ENCODE peak calls at places on chromosomes 1 and 21, in seven cellular contexts. T is K562, J is HepG2, L is GM12891, P is SK-N-SH, O is GM12878, K is H1. S is an unnamed sample.
A peak's percentile ranks its signal among the peaks of the same experiment; 100 is the strongest.

GRCh38 chr1:66336641-66336991 is 197.3 kb upstream of the SGIP1 start:
- DNase-seq in T (no peak), J (no peak), L (no peak), P (no peak), O (no peak), K (no peak), S (no peak)

GRCh38 chr1:156591181-156591431 is 470 bp upstream of the NAXE start:
- DNase-seq in T (no peak), J (no peak), L (no peak), P (no peak), O (no peak), K (no peak), S (no peak)

GRCh38 chr1:40868051-40868723 is 6.0 kb upstream of the CITED4 start:
- DNase-seq in T (no peak), J (peak; percentile 87), L (no peak), P (no peak), O (no peak), K (no peak), S (no peak)

GRCh38 chr1:28579374-28579773 is 12.7 kb upstream of the RAB42 start:
- DNase-seq in T (no peak), J (no peak), L (no peak), P (no peak), O (no peak), K (no peak), S (no peak)

GRCh38 chr1:226737819-226738420 is 1.2 kb downstream of the ITPKB start:
- DNase-seq in T (no peak), J (no peak), L (no peak), P (peak; percentile 71), O (no peak), K (no peak), S (no peak)

GRCh38 chr1:71037066-71037465 is 10.6 kb downstream of the PTGER3 start:
- DNase-seq in T (no peak), J (no peak), L (no peak), P (no peak), O (no peak), K (no peak), S (no peak)

GRCh38 chr1:117284408-117285215 is 73.9 kb upstream of the VTCN1 start:
- DNase-seq in T (peak; percentile 53), J (peak; percentile 52), L (no peak), P (peak; percentile 62), O (no peak), K (no peak), S (no peak)

GRCh38 chr1:151416231-151416630 is 16.9 kb downstream of the PSMB4 start:
- DNase-seq in T (no peak), J (no peak), L (no peak), P (no peak), O (no peak), K (no peak), S (no peak)

GRCh38 chr1:78088015-78088414 is 42.2 kb downstream of the GIPC2 start:
- DNase-seq in T (no peak), J (no peak), L (no peak), P (no peak), O (peak; percentile 31), K (no peak), S (no peak)

GRCh38 chr1:206005234-206005633 is 2.0 kb upstream of the RAB7B start:
- DNase-seq in T (no peak), J (no peak), L (no peak), P (no peak), O (no peak), K (no peak), S (no peak)

GRCh38 chr1:208654241-208654640 is 410.1 kb upstream of the PLXNA2 start:
- DNase-seq in T (peak; percentile 44), J (peak; percentile 12), L (no peak), P (peak; percentile 24), O (no peak), K (no peak), S (no peak)

GRCh38 chr21:26207021-26207420 is 36.5 kb upstream of the APP start:
- DNase-seq in T (no peak), J (no peak), L (no peak), P (no peak), O (no peak), K (no peak), S (no peak)

GRCh38 chr21:28298251-28298672 is 694.4 kb downstream of the LTN1 start:
- DNase-seq in T (no peak), J (no peak), L (no peak), P (no peak), O (no peak), K (no peak), S (no peak)

DNA sequence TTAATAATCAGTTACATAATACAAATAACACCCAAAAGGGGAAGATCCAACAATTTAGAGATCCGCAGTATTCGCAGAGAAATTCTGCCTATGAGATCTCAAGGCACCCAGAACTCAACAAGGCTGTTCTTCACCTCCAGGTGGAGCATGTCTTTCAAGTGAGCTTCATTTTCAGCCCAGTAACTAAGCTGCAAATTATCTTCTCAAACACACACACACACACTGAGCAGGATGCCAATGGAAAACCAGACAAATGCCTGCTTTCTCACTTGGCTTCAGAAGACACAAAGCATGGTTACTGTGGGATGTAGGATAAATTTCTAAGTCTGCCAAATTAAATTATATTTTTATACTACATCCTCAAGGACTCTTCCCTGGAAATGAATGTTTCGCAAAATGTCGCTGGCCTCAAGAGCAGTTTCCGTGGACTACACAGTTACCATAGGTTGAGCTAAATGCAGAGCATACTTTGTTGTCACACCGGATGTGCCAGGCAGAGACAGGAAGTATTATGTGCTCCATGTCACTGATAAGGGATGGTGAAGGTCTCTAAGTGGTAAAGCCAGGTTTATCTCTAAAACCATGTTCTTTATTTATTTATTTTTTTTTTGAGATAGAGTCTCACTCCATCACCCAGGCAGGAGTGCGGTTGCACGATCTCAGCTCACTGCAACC is 30.3 kb downstream of the UBR4 start:
- DNase-seq in T (peak; percentile 56), J (peak; percentile 33), L (peak; percentile 3), P (peak; percentile 30), O (no peak), K (no peak), S (no peak)
- TF ChIP-seq TAF1 in T (no peak), J (no peak), L (no peak), P (no peak), O (no peak), K (no peak), S (no peak)

DNA sequence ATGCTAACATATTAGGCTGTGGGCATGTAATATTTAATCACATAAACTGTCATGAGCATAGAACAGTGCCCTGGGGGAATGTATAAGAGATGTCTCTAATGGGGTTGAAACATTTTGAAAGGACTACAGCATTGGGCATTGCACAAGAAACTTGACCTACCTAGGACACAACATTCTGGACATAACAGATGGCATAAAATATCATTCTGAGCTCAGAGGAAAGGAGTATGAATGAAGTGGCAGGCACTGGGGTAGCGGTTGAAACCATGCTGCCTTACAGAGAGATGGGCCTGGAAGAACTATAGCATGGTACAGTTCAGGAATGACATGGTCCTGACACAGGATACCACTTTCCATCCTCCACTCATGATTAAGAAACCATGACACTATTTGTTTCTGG is 69.0 kb downstream of the LPAR3 start:
- DNase-seq in T (no peak), J (no peak), L (no peak), P (no peak), O (no peak), K (no peak), S (no peak)
- TF ChIP-seq TAF1 in T (no peak), J (no peak), L (no peak), P (no peak), O (no peak), K (no peak), S (no peak)

DNA sequence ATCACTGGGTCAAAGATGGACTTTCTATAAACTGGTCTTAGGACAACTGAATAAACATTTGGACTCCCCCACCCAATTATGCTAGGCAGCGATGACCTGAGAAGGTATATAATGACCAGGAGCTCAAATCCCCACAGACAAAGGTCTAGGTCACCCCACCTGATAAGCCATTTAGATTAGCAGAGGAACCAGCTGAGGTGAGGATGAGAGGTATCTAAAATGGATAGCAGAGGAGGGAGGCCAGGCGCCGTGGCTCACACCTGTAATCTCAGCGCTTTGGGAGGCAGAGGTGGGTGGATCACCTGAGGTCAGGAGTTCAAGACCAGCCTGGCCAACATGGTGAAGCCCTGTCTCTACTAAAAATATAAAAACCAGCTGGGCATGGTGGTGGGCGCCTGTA is 33.7 kb downstream of the PABPC4 start:
- DNase-seq in T (no peak), J (no peak), L (no peak), P (no peak), O (no peak), K (no peak), S (no peak)
- TF ChIP-seq TAF1 in T (no peak), J (no peak), L (no peak), P (no peak), O (no peak), K (no peak), S (no peak)

GRCh38 chr1:12454406-12455391 is 163.3 kb downstream of the DHRS3 start:
- DNase-seq in T (peak; percentile 44), J (no peak), L (no peak), P (no peak), O (no peak), K (no peak), S (no peak)
- TF ChIP-seq TAF1 in T (no peak), J (no peak), L (no peak), P (peak; percentile 9), O (no peak), K (no peak), S (no peak)

DNA sequence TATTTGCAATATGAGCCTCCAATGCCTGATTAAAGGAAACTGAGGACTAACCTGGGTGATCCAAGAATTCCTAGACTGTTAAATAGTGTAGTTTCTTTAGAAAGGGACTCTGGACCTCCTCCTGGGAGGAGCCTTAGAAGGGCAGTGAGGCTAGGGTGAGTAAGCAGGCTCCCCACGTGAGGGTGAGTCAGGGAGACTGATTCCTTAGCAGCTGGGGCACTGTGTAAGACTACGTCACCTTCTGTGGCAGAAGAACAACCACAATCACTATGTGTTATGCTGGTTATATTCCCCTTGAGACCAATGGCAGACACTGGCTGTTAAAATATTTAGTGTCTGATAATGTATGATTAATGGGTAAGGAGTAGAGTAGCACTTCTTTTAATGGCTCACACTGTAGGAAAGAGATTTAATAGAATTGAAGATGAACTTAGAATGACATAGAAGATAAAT is 53.3 kb upstream of the SYT14 start:
- DNase-seq in T (peak; percentile 45), J (peak; percentile 16), L (no peak), P (no peak), O (peak; percentile 11), K (no peak), S (no peak)
- TF ChIP-seq TAF1 in T (no peak), J (no peak), L (no peak), P (no peak), O (no peak), K (no peak), S (no peak)

DNA sequence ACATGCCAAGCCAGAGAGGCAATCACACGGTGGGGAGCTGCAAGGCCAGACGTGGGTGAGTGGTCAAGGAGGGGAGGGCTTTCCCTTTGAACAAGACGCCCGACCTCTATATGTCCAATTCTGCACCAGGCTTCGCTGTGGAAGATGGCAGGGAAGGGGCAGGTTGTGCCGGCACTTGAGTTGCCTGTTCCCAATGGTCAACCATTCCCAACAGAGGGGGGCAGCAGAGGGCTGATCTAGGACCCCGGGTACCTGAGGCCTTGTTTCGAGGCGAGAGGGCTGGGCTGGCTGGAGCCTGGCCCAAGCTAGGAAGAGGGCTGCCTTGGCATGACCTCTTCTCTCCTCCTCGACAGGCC is 64.9 kb downstream of the TMEM53 start:
- DNase-seq in T (peak; percentile 80), J (peak; percentile 28), L (no peak), P (peak; percentile 76), O (no peak), K (peak; percentile 67), S (no peak)
- TF ChIP-seq TAF1 in T (no peak), J (no peak), L (no peak), P (no peak), O (no peak), K (no peak), S (no peak)

GRCh38 chr1:83998205-83998598 is 730 bp downstream of the TTLL7 start:
- DNase-seq in T (no peak), J (no peak), L (no peak), P (no peak), O (no peak), K (no peak), S (no peak)
- TF ChIP-seq TAF1 in T (no peak), J (no peak), L (no peak), P (peak; percentile 11), O (no peak), K (no peak), S (no peak)